ENCODE peak calls at places on chromosomes 3 and 15, in six cellular contexts. P is cardiac fibroblast, B is endothelial cell, F is colonic mucosa, J is AG09319, X is HepG2. T is an unnamed sample.

GRCh38 chr15:52140646-52141045 is 28.1 kb upstream of the BCL2L10 start:
- DNase-seq in X (no peak), B (no peak), F (no peak), J (no peak), P (no peak), T (no peak)

GRCh38 chr3:63635186-63635585 is 17.3 kb upstream of the SNTN start:
- DNase-seq in B (no peak), X (no peak), P (no peak), J (no peak), F (no peak), T (no peak)

GRCh38 chr3:79521221-79521848 is 246.5 kb downstream of the ROBO1 start:
- DNase-seq in X (peak), B (peak), J (no peak), F (no peak), P (peak), T (no peak)

GRCh38 chr3:43445820-43446219 is 159.5 kb downstream of the SNRK start:
- DNase-seq in P (no peak), B (no peak), J (no peak), F (no peak), X (no peak), T (no peak)

GRCh38 chr3:52022323-52023100 is 26.8 kb upstream of the RPL29 start:
- DNase-seq in J (no peak), X (no peak), P (no peak), B (no peak), F (no peak), T (no peak)

GRCh38 chr3:99532246-99532645 is 106.1 kb upstream of the COL8A1 start:
- DNase-seq in X (peak), F (peak), B (peak), J (peak), P (peak), T (no peak)

GRCh38 chr15:25251700-25252390 is 187.0 kb downstream of the UBE3A start:
- DNase-seq in P (no peak), J (no peak), B (no peak), X (no peak), F (no peak), T (peak)

GRCh38 chr3:120642368-120642948 is 39.6 kb downstream of the HGD start:
- DNase-seq in B (no peak), X (no peak), J (no peak), P (peak), F (no peak), T (no peak)

GRCh38 chr15:77983708-77984445 is 93.6 kb downstream of the TBC1D2B start:
- DNase-seq in X (no peak), P (no peak), J (no peak), F (peak), B (peak), T (peak)

GRCh38 chr15:58545307-58546065 is 113.7 kb downstream of the LIPC start:
- DNase-seq in P (no peak), F (no peak), J (no peak), B (no peak), X (no peak), T (no peak)

GRCh38 chr3:149971403-149972075 is 844 bp upstream of the PFN2 start:
- DNase-seq in B (no peak), P (no peak), X (peak), J (no peak), F (peak), T (no peak)

GRCh38 chr3:58143417-58144055 is 67.2 kb downstream of the DNASE1L3 start:
- DNase-seq in P (no peak), X (peak), B (no peak), J (no peak), F (no peak), T (no peak)

GRCh38 chr3:4742359-4742758 is 236.9 kb upstream of the BHLHE40 start:
- DNase-seq in X (no peak), J (no peak), F (no peak), P (no peak), B (no peak), T (no peak)

GRCh38 chr15:77974416-77975331 is 102.8 kb downstream of the TBC1D2B start:
- DNase-seq in F (peak), B (no peak), P (no peak), X (no peak), J (no peak), T (no peak)

GRCh38 chr3:59056706-59057105 is 6.9 kb upstream of the CFAP20DC start:
- DNase-seq in J (peak), X (no peak), F (no peak), B (no peak), P (peak), T (no peak)

GRCh38 chr15:64009798-64010241 is 36.5 kb downstream of the DAPK2 start:
- DNase-seq in P (peak), B (no peak), F (no peak), J (no peak), X (no peak), T (no peak)

GRCh38 chr3:166060789-166061479 is 223.7 kb upstream of the BCHE start:
- DNase-seq in P (no peak), B (no peak), J (no peak), X (no peak), F (no peak), T (no peak)

DNA sequence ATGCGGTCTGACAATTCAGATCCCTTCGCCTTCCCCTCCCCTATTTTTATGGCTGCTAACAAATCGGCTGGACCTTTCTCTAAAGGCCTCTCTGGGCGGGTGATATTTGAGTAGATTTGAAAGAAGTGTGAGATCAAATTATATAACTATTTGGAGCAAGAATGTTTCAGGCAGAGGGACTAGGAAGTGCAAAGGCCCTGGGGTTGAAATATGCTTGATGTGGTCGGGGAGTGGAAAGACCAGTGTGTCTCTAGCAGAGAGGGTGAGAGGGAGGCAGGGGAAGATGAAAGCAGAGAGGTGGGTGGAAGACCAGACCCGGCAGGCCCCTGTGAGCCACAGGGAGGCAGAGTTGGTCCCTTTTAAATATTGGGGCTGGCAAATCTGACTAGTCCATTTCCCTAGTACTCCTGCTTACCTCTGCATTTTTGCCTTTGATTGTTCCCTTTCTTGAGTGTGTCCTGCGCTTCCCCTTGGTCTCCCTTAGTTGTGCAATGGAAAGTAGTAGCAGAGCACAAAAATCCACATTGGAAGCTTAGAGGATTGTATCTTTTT is 32.3 kb downstream of the SLCO3A1 start:
- DNase-seq in F (no peak), B (no peak), J (no peak), X (no peak), P (no peak), T (no peak)
- TF ChIP-seq CTCF in F (no peak), B (no peak), J (no peak), X (no peak), P (peak), T (no peak)

GRCh38 chr15:54594115-54594514 is 602.6 kb downstream of the RSL24D1 start:
- DNase-seq in F (no peak), P (no peak), X (no peak), J (no peak), B (no peak), T (no peak)
- TF ChIP-seq CTCF in F (no peak), P (no peak), X (peak), J (no peak), B (no peak), T (no peak)

GRCh38 chr3:24494616-24495333 is at the start of gene THRB:
- DNase-seq in B (peak), J (no peak), X (peak), F (peak), P (peak), T (peak)
- TF ChIP-seq CTCF in B (no peak), J (peak), X (no peak), F (no peak), P (peak), T (peak)

GRCh38 chr15:50563756-50564155 is 17.3 kb upstream of the USP50 start:
- DNase-seq in B (no peak), J (no peak), X (no peak), F (no peak), P (no peak), T (no peak)
- TF ChIP-seq CTCF in B (no peak), J (no peak), X (no peak), F (no peak), P (no peak), T (no peak)

GRCh38 chr15:34610388-34610787 is 26.9 kb upstream of the GOLGA8B start:
- DNase-seq in P (no peak), B (no peak), F (no peak), X (no peak), J (no peak), T (no peak)
- TF ChIP-seq CTCF in P (peak), B (peak), F (no peak), X (no peak), J (peak), T (peak)

GRCh38 chr3:146519810-146520209 is 24.6 kb downstream of the PLSCR1 start:
- DNase-seq in F (no peak), J (no peak), B (no peak), X (no peak), P (no peak), T (no peak)
- TF ChIP-seq CTCF in F (no peak), J (no peak), B (no peak), X (no peak), P (no peak), T (no peak)

DNA sequence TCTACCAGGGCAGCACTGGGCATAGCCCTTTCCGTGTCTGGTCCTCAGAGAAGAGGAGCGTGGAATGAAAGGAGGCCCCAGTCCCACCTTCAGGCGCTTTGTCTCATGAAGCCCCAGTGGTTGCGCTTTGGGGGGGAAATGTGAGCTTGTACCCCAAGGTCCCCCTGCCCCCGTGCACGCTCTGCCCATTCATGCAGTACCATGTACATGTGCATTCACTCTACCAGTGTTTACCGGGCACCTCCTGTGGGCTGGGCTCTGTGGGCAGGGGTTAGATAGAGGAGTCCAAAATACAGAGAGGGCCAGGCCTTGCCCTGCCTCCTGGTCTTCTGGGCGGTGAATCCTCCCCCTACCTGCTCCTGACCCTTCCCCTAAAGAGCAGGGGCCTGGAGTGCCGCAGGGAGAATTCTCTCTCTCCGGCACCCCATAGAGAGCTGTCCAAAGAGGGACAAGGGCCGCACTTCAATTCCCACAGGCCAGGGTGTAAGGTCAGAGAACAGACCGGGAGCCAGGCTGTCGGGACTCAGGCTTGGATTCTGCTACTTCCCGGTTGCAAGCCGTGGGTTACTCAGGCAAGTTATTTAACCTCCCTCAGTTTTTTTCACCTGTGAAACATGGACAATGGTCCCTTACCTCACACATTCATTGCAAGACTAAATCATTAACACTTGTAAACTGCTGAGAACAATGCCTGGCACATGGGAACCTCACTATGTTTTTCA is 153.4 kb downstream of the MEGF11 start:
- DNase-seq in X (no peak), J (no peak), F (no peak), B (no peak), P (no peak), T (no peak)
- TF ChIP-seq CTCF in X (no peak), J (no peak), F (no peak), B (no peak), P (no peak), T (no peak)

DNA sequence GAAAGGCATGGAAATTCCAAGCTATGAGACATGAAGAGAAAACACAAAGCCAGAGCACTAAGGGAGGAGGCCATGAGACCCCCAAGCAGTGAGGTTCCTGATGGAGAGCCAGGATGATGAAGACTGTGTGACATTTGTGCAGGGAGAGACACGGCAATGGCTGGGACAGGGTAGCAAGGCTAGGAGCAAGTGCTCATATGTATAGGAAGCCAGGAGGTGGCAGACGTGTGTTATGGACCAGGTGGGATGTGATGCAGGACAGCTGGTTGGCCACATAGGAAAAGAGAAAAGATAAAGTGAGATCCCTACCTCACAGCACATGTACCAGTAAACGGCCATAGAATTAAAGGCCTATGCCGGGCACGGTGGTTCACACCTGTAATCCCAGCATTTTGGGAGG is 112.7 kb downstream of the APBA2 start:
- DNase-seq in F (no peak), X (no peak), P (no peak), J (no peak), B (no peak), T (no peak)
- TF ChIP-seq CTCF in F (no peak), X (no peak), P (no peak), J (no peak), B (no peak), T (no peak)

GRCh38 chr3:23926736-23927135 is 9.8 kb downstream of the RPL15 start:
- DNase-seq in X (no peak), B (no peak), F (no peak), J (no peak), P (no peak), T (no peak)
- TF ChIP-seq CTCF in X (peak), B (no peak), F (no peak), J (peak), P (no peak), T (no peak)

T was measured in type B pancreatic cell.